ENCODE peak calls at places on chromosomes 16 and 17, in ten cellular contexts. Q, N, G, V, P, Y, H, X, U and R are unnamed samples. For H3K27me3, the result is how much of the 10 kb centered on the place peaks cover.

GRCh38 chr17:43556292-43556691 is 10.2 kb upstream of the ETV4 start:
- DNase-seq in Y (no peak), N (peak), V (peak), Q (no peak), P (no peak), X (peak), H (no peak), U (no peak), G (peak), R (peak)

GRCh38 chr16:53370827-53371226 is 63.4 kb upstream of the RBL2 start:
- DNase-seq in Y (no peak), G (no peak), Q (no peak), P (no peak), H (no peak), N (no peak), V (no peak), X (no peak), U (no peak), R (no peak)

GRCh38 chr16:9042533-9042932 is 48.9 kb upstream of the HAPSTR1 start:
- DNase-seq in Q (no peak), V (no peak), N (no peak), U (no peak), G (peak), X (no peak), Y (no peak), H (no peak), P (no peak), R (no peak)

GRCh38 chr17:43020030-43020621 is 2.1 kb downstream of the VAT1 start:
- DNase-seq in Y (peak), H (no peak), X (no peak), N (no peak), G (peak), Q (no peak), P (no peak), U (no peak), V (no peak), R (no peak)

GRCh38 chr17:70357196-70357595 is 187.9 kb downstream of the KCNJ2 start:
- DNase-seq in U (no peak), H (no peak), P (no peak), G (no peak), Q (no peak), X (no peak), Y (no peak), N (no peak), V (no peak), R (no peak)

GRCh38 chr17:44614862-44615261 is 41.4 kb upstream of the MEIOC start:
- DNase-seq in Y (no peak), H (no peak), P (no peak), N (no peak), Q (peak), G (peak), V (no peak), X (no peak), U (no peak), R (no peak)

GRCh38 chr16:10736926-10737625 is 6.6 kb upstream of the NUBP1 start:
- DNase-seq in Y (peak), U (peak), P (peak), G (peak), Q (no peak), H (peak), V (no peak), X (peak), N (peak), R (peak)

GRCh38 chr16:69613283-69614154 is 47.8 kb downstream of the NFAT5 start:
- DNase-seq in Y (no peak), G (no peak), U (no peak), H (no peak), V (no peak), P (no peak), Q (no peak), N (no peak), X (no peak), R (peak)

GRCh38 chr17:61158372-61158771 is 241.3 kb upstream of the TBX2 start:
- DNase-seq in N (no peak), H (no peak), P (no peak), Q (no peak), X (no peak), V (no peak), U (no peak), Y (no peak), G (no peak), R (no peak)

GRCh38 chr16:85027968-85028637 is 508 bp downstream of the KIAA0513 start:
- DNase-seq in U (peak), G (no peak), Y (no peak), V (no peak), X (no peak), H (no peak), N (no peak), P (no peak), Q (no peak), R (no peak)

GRCh38 chr17:17722081-17722905 is 41.0 kb downstream of the RAI1 start:
- DNase-seq in U (peak), Y (no peak), Q (no peak), P (no peak), V (no peak), N (no peak), G (peak), X (no peak), H (no peak), R (no peak)

GRCh38 chr17:20281860-20282259 is 185.5 kb downstream of the LGALS9B start:
- DNase-seq in N (no peak), P (no peak), V (peak), X (peak), Y (peak), H (peak), U (no peak), Q (peak), G (peak), R (no peak)

GRCh38 chr17:31525801-31526549 is 134.5 kb downstream of the RAB11FIP4 start:
- DNase-seq in Q (peak), H (no peak), X (no peak), G (peak), N (no peak), P (no peak), U (no peak), Y (no peak), V (no peak), R (peak)

GRCh38 chr17:43931062-43931571 is 11.2 kb downstream of the PPY start:
- DNase-seq in U (no peak), N (no peak), H (no peak), P (no peak), Y (no peak), X (no peak), Q (no peak), V (no peak), G (no peak), R (peak)

GRCh38 chr17:13750783-13751484 is 149.2 kb upstream of the HS3ST3A1 start:
- DNase-seq in V (no peak), P (no peak), H (no peak), U (no peak), Y (no peak), G (peak), X (no peak), N (no peak), Q (no peak), R (no peak)

GRCh38 chr16:68786685-68787418 is 49.8 kb downstream of the CDH1 start:
- DNase-seq in P (no peak), V (no peak), U (no peak), Y (peak), Q (no peak), G (no peak), H (no peak), N (peak), X (no peak), R (peak)

GRCh38 chr17:74202879-74203432 is 522 bp upstream of the RPL38 start:
- DNase-seq in X (no peak), Y (no peak), G (no peak), H (no peak), U (no peak), N (peak), V (no peak), Q (peak), P (no peak), R (no peak)

GRCh38 chr17:65418622-65419021 is 142.8 kb downstream of the AXIN2 start:
- DNase-seq in V (no peak), H (no peak), Y (no peak), X (no peak), U (no peak), N (no peak), G (peak), Q (no peak), P (no peak), R (peak)

GRCh38 chr16:17395849-17396480 is 74.8 kb downstream of the XYLT1 start:
- DNase-seq in Y (no peak), U (no peak), V (no peak), Q (no peak), N (peak), P (no peak), G (no peak), H (no peak), X (peak), R (peak)

GRCh38 chr16:4056161-4057105 is 59.8 kb downstream of the ADCY9 start:
- DNase-seq in H (no peak), N (no peak), U (no peak), X (no peak), Y (no peak), G (no peak), V (no peak), P (no peak), Q (no peak), R (no peak)

GRCh38 chr17:38871247-38871991 is 1.6 kb downstream of the LASP1 start:
- DNase-seq in X (peak), N (peak), P (no peak), V (peak), H (peak), Q (peak), U (peak), G (peak), Y (peak), R (peak)

DNA sequence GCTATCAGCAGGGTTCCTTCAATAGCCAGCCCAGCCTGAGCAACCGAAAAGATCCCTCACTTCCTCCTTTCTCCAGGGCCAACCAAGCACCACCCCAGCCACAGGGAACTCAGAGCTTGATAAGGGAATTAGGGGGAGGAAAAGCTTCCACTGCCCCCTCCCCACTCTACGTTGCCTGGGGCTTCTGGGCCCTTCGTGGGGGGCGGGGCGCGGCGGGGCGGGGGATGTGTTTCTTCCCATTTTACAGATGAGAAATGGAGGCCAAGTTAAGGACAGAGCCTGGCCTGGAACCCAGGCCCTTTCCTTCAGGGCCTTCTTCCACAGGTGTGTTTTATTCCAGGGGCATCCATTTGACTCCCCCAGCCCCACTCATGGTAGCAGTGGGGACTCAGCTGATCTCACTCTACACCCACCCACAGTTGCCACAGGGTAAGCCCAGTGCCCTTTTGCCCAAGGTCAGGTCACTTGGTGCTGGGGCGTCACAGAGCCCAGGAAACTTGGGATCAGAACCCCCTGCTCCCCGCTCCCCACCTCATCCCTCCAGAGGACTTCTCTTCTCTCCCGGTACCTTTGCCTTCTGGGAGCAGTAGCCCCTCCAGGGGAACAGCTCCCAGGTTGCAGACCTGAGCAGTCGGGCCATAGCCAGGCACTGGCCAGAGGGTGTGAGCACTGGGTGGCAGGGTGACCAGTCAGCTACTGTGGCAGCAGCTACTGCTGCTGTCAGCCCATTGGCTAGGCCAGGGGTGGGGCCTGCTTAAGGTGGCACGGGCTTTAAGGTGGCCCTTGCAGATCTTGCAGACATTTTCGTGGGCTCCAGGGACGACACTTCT is at the start of gene LDHD:
- DNase-seq in U (no peak), G (peak), Y (peak), P (no peak), N (peak), Q (peak), V (peak), H (peak), X (peak), R (peak)
- H3K27ac ChIP-seq in U (no peak), G (no peak), Y (peak), P (no peak), N (peak), Q (no peak), V (peak), H (peak), X (peak), R (peak)

GRCh38 chr17:80466188-80466705 is 10.2 kb downstream of the NPTX1 start:
- DNase-seq in Y (no peak), N (no peak), U (no peak), P (no peak), X (no peak), H (no peak), G (no peak), V (no peak), Q (no peak), R (no peak)

GRCh38 chr17:80470603-80471002 is 5.8 kb downstream of the NPTX1 start:
- DNase-seq in P (no peak), G (no peak), N (no peak), V (no peak), H (no peak), U (no peak), X (no peak), Q (no peak), Y (no peak), R (no peak)

GRCh38 chr17:80469667-80470066 is 6.7 kb downstream of the NPTX1 start:
- DNase-seq in Q (no peak), P (no peak), X (no peak), V (no peak), N (no peak), H (no peak), U (no peak), G (no peak), Y (no peak), R (no peak)

GRCh38 chr17:80468781-80469533 is 7.5 kb downstream of the NPTX1 start:
- DNase-seq in G (no peak), H (no peak), X (no peak), V (no peak), P (no peak), Y (no peak), U (no peak), Q (no peak), N (no peak), R (no peak)

GRCh38 chr17:80468222-80468621 is 8.2 kb downstream of the NPTX1 start:
- DNase-seq in N (no peak), V (no peak), G (peak), Y (no peak), H (no peak), P (no peak), X (no peak), U (no peak), Q (no peak), R (no peak)
- H3K27me3 ChIP-seq in N (under half), V (half or more), G (half or more), Y (under half), H (under half), P (under half), X (half or more), U (half or more), Q (half or more), R (under half)

GRCh38 chr17:57984936-57985674 is 2.9 kb downstream of the VEZF1 start:
- DNase-seq in G (no peak), Q (no peak), Y (no peak), P (no peak), N (no peak), X (no peak), H (no peak), U (no peak), V (no peak), R (no peak)

GRCh38 chr17:57985675-57985974 is 2.4 kb downstream of the VEZF1 start:
- DNase-seq in H (no peak), P (no peak), Q (no peak), N (no peak), Y (no peak), G (no peak), U (no peak), X (no peak), V (no peak), R (peak)

GRCh38 chr17:57982452-57983170 is 5.4 kb downstream of the VEZF1 start:
- DNase-seq in U (no peak), Y (no peak), X (no peak), H (no peak), P (no peak), G (no peak), Q (no peak), V (no peak), N (no peak), R (no peak)

GRCh38 chr17:57983446-57983845 is 4.6 kb downstream of the VEZF1 start:
- DNase-seq in N (no peak), X (no peak), U (no peak), Y (no peak), V (no peak), G (no peak), P (no peak), H (no peak), Q (no peak), R (no peak)

DNA sequence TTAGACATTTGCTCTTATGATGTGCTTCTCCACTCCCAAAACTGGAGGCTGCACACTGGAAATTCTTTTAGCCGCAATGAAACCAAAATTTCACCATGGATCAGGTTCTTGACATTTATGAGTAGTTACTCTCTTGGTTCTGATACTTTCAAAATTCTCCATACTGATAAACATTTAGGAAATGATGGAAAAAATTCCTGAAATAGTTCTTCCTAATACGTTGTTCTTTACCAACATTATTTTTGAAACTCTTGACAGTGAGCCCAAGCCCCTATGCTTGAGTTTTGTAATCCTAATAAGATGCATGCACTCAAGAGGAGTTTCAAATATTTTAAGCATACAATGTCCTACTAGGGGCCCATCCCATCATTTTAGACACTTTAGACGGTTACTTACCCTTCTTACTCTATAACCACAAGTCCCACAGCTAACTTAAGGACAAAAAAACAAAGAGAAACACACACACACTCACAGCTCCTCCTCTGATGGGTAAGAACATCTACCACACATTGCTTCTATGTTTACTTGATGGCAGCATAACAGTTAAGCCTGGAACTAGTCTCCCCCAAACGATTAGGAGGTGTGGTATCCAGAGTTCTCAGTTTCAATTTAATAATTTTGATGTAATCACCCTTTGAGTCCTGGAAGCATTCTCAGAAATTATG is 3.7 kb downstream of the VEZF1 start:
- DNase-seq in U (no peak), G (no peak), P (no peak), X (no peak), V (no peak), Y (no peak), Q (no peak), H (no peak), N (no peak), R (no peak)
- H3K27ac ChIP-seq in U (no peak), G (no peak), P (no peak), X (no peak), V (peak), Y (peak), Q (no peak), H (no peak), N (peak), R (peak)

GRCh38 chr16:977096-977701 is 4.4 kb upstream of the SOX8 start:
- DNase-seq in H (peak), N (no peak), Q (no peak), X (peak), G (no peak), Y (no peak), V (no peak), U (no peak), P (no peak), R (no peak)
- H3K27me3 ChIP-seq in H (under half), N (under half), Q (half or more), X (half or more), G (under half), Y (under half), V (under half), U (under half), P (under half), R (under half)

DNA sequence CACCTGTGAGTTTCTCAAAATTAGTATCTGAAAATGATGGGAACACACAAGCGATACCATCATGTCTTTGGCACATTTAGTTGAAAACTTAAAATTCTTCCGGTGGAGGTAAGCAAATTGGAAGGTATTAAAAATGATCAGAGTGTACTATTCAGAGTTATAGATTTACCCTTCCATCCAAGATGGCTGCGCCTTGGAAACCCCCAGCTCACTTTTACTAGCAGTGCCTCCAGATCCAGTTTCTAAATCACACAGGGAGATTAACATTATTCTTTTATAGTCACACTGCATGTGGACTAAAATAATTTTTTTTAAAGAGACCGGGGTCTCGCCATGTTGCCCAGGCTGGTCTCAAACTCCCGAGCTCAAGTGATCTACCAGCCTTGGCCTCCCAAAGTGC is 15.0 kb downstream of the PITPNC1 start:
- DNase-seq in U (no peak), N (no peak), Q (no peak), V (no peak), H (peak), Y (no peak), X (no peak), G (no peak), P (no peak), R (no peak)
- H3K27ac ChIP-seq in U (peak), N (no peak), Q (peak), V (no peak), H (no peak), Y (no peak), X (no peak), G (no peak), P (no peak), R (no peak)

GRCh38 chr17:77899494-77899893 is 59.0 kb upstream of the TNRC6C start:
- DNase-seq in V (no peak), X (no peak), Q (no peak), U (no peak), G (no peak), H (no peak), Y (no peak), N (no peak), P (no peak), R (no peak)

GRCh38 chr17:77898521-77899434 is 59.7 kb upstream of the TNRC6C start:
- DNase-seq in X (no peak), H (no peak), Q (no peak), Y (no peak), V (no peak), P (no peak), N (no peak), U (no peak), G (no peak), R (no peak)

GRCh38 chr17:77901476-77901875 is 57.0 kb upstream of the TNRC6C start:
- DNase-seq in H (no peak), P (no peak), Q (no peak), N (no peak), G (no peak), Y (no peak), V (no peak), X (no peak), U (no peak), R (no peak)

GRCh38 chr17:77894126-77894956 is 64.2 kb upstream of the TNRC6C start:
- DNase-seq in V (no peak), X (no peak), U (no peak), Y (no peak), N (no peak), G (no peak), Q (peak), P (no peak), H (no peak), R (no peak)

GRCh38 chr17:77897741-77898301 is 60.7 kb upstream of the TNRC6C start:
- DNase-seq in N (no peak), X (no peak), V (no peak), G (no peak), Q (no peak), P (no peak), Y (no peak), U (no peak), H (no peak), R (no peak)
- H3K27me3 ChIP-seq in N (under half), X (under half), V (under half), G (under half), Q (under half), P (under half), Y (under half), U (under half), H (under half), R (under half)

DNA sequence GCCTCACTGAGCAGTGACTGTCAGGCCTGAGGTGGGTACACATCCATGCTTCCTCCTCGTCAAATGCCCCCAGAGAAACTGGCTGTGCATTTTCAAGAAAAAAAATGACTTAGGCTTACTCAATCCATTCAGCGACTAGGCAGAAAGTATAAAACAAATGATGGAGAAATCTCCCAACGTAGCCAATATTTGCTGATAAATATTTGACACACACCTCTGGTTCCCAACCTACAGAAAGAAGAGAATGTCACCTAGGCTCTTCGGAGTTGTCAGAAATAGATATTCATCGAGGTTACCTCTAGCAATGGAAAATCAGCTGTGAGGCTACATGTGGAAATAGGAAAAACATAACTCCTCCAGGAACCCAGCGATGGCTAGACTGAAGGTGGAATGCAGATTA is 12.4 kb upstream of the TOM1L1 start:
- DNase-seq in X (no peak), Q (no peak), V (no peak), N (no peak), Y (no peak), G (no peak), U (no peak), H (no peak), P (no peak), R (no peak)
- H3K27ac ChIP-seq in X (no peak), Q (no peak), V (no peak), N (no peak), Y (no peak), G (no peak), U (no peak), H (no peak), P (no peak), R (no peak)